ENCODE peak calls at places on chromosome 15, in ten cellular contexts. One of them, this sample, is unnamed.

GRCh38 chr15:92092391-92092790 is 238.9 kb downstream of the SLCO3A1 start:
- DNase-seq in stomach: no peak
- DNase-seq in RWPE1: no peak
- DNase-seq in upper lobe of left lung: no peak
- DNase-seq in GM20000: no peak
- DNase-seq in uterus: no peak
- DNase-seq in astrocyte of the spinal cord: no peak
- DNase-seq in psoas muscle: no peak
- DNase-seq in HL-60: no peak
- DNase-seq in cardiac muscle cell: no peak
- DNase-seq in this sample: no peak

GRCh38 chr15:36658321-36658720 is 78.9 kb downstream of the CDIN1 start:
- DNase-seq in astrocyte of the spinal cord: no peak
- DNase-seq in HL-60: no peak
- DNase-seq in psoas muscle: no peak
- DNase-seq in RWPE1: peak; percentile 49
- DNase-seq in GM20000: no peak
- DNase-seq in upper lobe of left lung: no peak
- DNase-seq in uterus: no peak
- DNase-seq in cardiac muscle cell: no peak
- DNase-seq in stomach: no peak
- DNase-seq in this sample: no peak

GRCh38 chr15:42282344-42282743 is 9.1 kb upstream of the TMEM87A start:
- DNase-seq in upper lobe of left lung: no peak
- DNase-seq in stomach: no peak
- DNase-seq in astrocyte of the spinal cord: no peak
- DNase-seq in GM20000: no peak
- DNase-seq in psoas muscle: no peak
- DNase-seq in RWPE1: no peak
- DNase-seq in cardiac muscle cell: peak; percentile 12
- DNase-seq in uterus: no peak
- DNase-seq in HL-60: no peak
- DNase-seq in this sample: no peak

GRCh38 chr15:25763206-25763880 is 99.8 kb downstream of the ATP10A start:
- DNase-seq in astrocyte of the spinal cord: no peak
- DNase-seq in upper lobe of left lung: no peak
- DNase-seq in GM20000: no peak
- DNase-seq in stomach: peak; percentile 14
- DNase-seq in HL-60: no peak
- DNase-seq in psoas muscle: no peak
- DNase-seq in uterus: no peak
- DNase-seq in cardiac muscle cell: no peak
- DNase-seq in RWPE1: no peak
- DNase-seq in this sample: no peak

GRCh38 chr15:84810073-84810840 is 6.9 kb upstream of the ALPK3 start:
- DNase-seq in HL-60: no peak
- DNase-seq in upper lobe of left lung: no peak
- DNase-seq in astrocyte of the spinal cord: no peak
- DNase-seq in stomach: no peak
- DNase-seq in psoas muscle: peak; percentile 47
- DNase-seq in uterus: no peak
- DNase-seq in cardiac muscle cell: no peak
- DNase-seq in GM20000: no peak
- DNase-seq in RWPE1: no peak
- DNase-seq in this sample: no peak

GRCh38 chr15:81296673-81297072 is 27.3 kb downstream of the STARD5 start:
- DNase-seq in stomach: peak; percentile 61
- DNase-seq in uterus: no peak
- DNase-seq in upper lobe of left lung: peak; percentile 86
- DNase-seq in GM20000: peak; percentile 55
- DNase-seq in HL-60: peak; percentile 92
- DNase-seq in psoas muscle: no peak
- DNase-seq in RWPE1: no peak
- DNase-seq in astrocyte of the spinal cord: no peak
- DNase-seq in cardiac muscle cell: no peak
- DNase-seq in this sample: peak; percentile 16

GRCh38 chr15:35358824-35359223 is 187.1 kb downstream of the DPH6 start:
- DNase-seq in stomach: no peak
- DNase-seq in psoas muscle: no peak
- DNase-seq in RWPE1: no peak
- DNase-seq in cardiac muscle cell: no peak
- DNase-seq in GM20000: no peak
- DNase-seq in uterus: no peak
- DNase-seq in astrocyte of the spinal cord: no peak
- DNase-seq in upper lobe of left lung: no peak
- DNase-seq in HL-60: no peak
- DNase-seq in this sample: no peak

GRCh38 chr15:88745696-88746095 is 57.5 kb upstream of the ACAN start:
- DNase-seq in HL-60: no peak
- DNase-seq in uterus: no peak
- DNase-seq in cardiac muscle cell: no peak
- DNase-seq in psoas muscle: no peak
- DNase-seq in RWPE1: peak; percentile 54
- DNase-seq in astrocyte of the spinal cord: peak; percentile 12
- DNase-seq in GM20000: no peak
- DNase-seq in stomach: no peak
- DNase-seq in upper lobe of left lung: no peak
- DNase-seq in this sample: no peak

GRCh38 chr15:72155021-72155621 is 36.9 kb downstream of the SENP8 start:
- DNase-seq in astrocyte of the spinal cord: peak; percentile 13
- DNase-seq in uterus: peak; percentile 69
- DNase-seq in GM20000: no peak
- DNase-seq in RWPE1: peak; percentile 81
- DNase-seq in upper lobe of left lung: peak; percentile 93
- DNase-seq in stomach: peak; percentile 97
- DNase-seq in HL-60: peak; percentile 16
- DNase-seq in cardiac muscle cell: peak; percentile 77
- DNase-seq in psoas muscle: peak; percentile 57
- DNase-seq in this sample: no peak

GRCh38 chr15:43751885-43752284 is 5.6 kb downstream of the PDIA3 start:
- DNase-seq in psoas muscle: no peak
- DNase-seq in cardiac muscle cell: no peak
- DNase-seq in RWPE1: no peak
- DNase-seq in uterus: no peak
- DNase-seq in stomach: no peak
- DNase-seq in upper lobe of left lung: no peak
- DNase-seq in HL-60: no peak
- DNase-seq in astrocyte of the spinal cord: no peak
- DNase-seq in GM20000: no peak
- DNase-seq in this sample: no peak

GRCh38 chr15:65067645-65068416 is at the start of gene RASL12:
- DNase-seq in GM20000: no peak
- DNase-seq in psoas muscle: no peak
- DNase-seq in astrocyte of the spinal cord: no peak
- DNase-seq in stomach: no peak
- DNase-seq in cardiac muscle cell: peak; percentile 47
- DNase-seq in HL-60: no peak
- DNase-seq in uterus: peak; percentile 63
- DNase-seq in RWPE1: no peak
- DNase-seq in upper lobe of left lung: no peak
- DNase-seq in this sample: no peak

GRCh38 chr15:65066635-65067333 is 1.0 kb downstream of the RASL12 start:
- DNase-seq in astrocyte of the spinal cord: no peak
- DNase-seq in uterus: peak; percentile 91
- DNase-seq in GM20000: no peak
- DNase-seq in RWPE1: no peak
- DNase-seq in psoas muscle: no peak
- DNase-seq in HL-60: no peak
- DNase-seq in cardiac muscle cell: no peak
- DNase-seq in stomach: no peak
- DNase-seq in upper lobe of left lung: no peak
- DNase-seq in this sample: no peak

GRCh38 chr15:65067334-65067644 is 502 bp downstream of the RASL12 start:
- DNase-seq in uterus: no peak
- DNase-seq in psoas muscle: no peak
- DNase-seq in cardiac muscle cell: no peak
- DNase-seq in stomach: no peak
- DNase-seq in astrocyte of the spinal cord: no peak
- DNase-seq in RWPE1: no peak
- DNase-seq in upper lobe of left lung: no peak
- DNase-seq in HL-60: no peak
- DNase-seq in GM20000: no peak
- DNase-seq in this sample: no peak

GRCh38 chr15:65068436-65068835 is 645 bp upstream of the RASL12 start:
- DNase-seq in astrocyte of the spinal cord: no peak
- DNase-seq in GM20000: no peak
- DNase-seq in cardiac muscle cell: no peak
- DNase-seq in stomach: no peak
- DNase-seq in uterus: no peak
- DNase-seq in psoas muscle: no peak
- DNase-seq in upper lobe of left lung: no peak
- DNase-seq in RWPE1: no peak
- DNase-seq in HL-60: no peak
- DNase-seq in this sample: no peak

DNA sequence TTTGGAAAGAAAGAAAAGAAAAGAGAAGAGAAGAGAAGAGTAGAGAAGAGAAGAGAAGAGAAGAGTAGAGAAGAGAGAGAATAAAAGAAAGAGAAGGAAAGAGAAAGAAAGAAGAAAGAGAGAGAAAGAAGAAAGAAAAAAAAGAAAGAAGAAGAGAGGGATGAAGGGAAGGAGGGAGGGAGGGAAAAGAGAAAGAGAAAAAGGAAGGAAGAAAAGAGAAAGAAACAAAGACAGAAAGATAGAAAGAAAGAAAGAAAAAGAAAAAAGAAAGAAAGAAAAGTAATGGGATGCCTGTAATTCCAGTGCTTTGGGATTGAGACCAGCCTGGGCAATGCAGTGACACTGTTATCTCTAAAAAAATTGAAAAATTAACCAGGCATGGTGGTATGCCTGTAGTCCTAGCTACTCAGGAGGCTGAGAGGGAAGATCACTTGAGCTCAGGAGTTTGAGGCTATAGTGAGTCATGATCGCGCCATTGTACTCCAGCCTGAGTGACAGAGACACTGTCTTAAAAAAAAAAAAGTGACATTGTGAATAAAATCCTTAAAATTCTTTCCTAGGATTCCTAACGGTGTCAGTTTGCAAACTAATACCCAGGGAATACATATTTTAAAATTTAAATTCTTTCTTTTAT is 1.7 kb downstream of the RASL12 start:
- DNase-seq in cardiac muscle cell: no peak
- DNase-seq in psoas muscle: no peak
- DNase-seq in upper lobe of left lung: no peak
- DNase-seq in stomach: no peak
- DNase-seq in uterus: no peak
- DNase-seq in astrocyte of the spinal cord: no peak
- DNase-seq in GM20000: no peak
- DNase-seq in RWPE1: no peak
- DNase-seq in HL-60: no peak
- DNase-seq in this sample: no peak
- TF ChIP-seq CTCF in cardiac muscle cell: no peak
- TF ChIP-seq CTCF in psoas muscle: no peak
- TF ChIP-seq CTCF in upper lobe of left lung: no peak
- TF ChIP-seq CTCF in stomach: no peak
- TF ChIP-seq CTCF in uterus: no peak
- TF ChIP-seq CTCF in astrocyte of the spinal cord: no peak
- TF ChIP-seq CTCF in GM20000: no peak
- TF ChIP-seq CTCF in RWPE1: no peak
- TF ChIP-seq CTCF in HL-60: no peak
- TF ChIP-seq CTCF in this sample: no peak

DNA sequence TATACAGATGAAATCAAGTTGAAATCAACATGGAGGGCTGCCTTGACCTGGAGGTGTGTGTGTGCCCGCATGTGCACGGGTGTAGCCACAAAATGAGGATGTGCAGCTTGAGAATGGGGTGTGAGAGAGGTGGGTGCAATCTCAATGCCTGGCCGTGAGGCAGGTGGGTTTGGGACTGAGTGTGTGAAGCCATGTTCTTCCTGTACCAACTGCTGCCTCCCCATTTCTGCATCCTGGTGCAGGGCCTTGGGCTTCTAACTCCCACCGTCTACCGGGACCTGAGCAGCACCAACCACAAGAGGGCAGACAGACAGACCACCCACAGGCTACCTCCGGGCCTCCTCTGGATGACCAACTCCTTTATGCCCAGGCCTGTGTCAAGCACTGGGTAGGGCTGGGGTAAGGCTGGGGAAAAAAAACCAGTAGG is 161.9 kb upstream of the TLE3 start:
- DNase-seq in psoas muscle: no peak
- DNase-seq in stomach: no peak
- DNase-seq in RWPE1: no peak
- DNase-seq in astrocyte of the spinal cord: no peak
- DNase-seq in HL-60: peak; percentile 12
- DNase-seq in uterus: no peak
- DNase-seq in upper lobe of left lung: no peak
- DNase-seq in cardiac muscle cell: no peak
- DNase-seq in GM20000: no peak
- DNase-seq in this sample: peak; percentile 30
- TF ChIP-seq CTCF in psoas muscle: no peak
- TF ChIP-seq CTCF in stomach: no peak
- TF ChIP-seq CTCF in RWPE1: no peak
- TF ChIP-seq CTCF in astrocyte of the spinal cord: no peak
- TF ChIP-seq CTCF in HL-60: no peak
- TF ChIP-seq CTCF in uterus: peak; percentile 12
- TF ChIP-seq CTCF in upper lobe of left lung: no peak
- TF ChIP-seq CTCF in cardiac muscle cell: no peak
- TF ChIP-seq CTCF in GM20000: no peak
- TF ChIP-seq CTCF in this sample: no peak

GRCh38 chr15:67105065-67105951 is 39.9 kb downstream of the SMAD3 start:
- DNase-seq in RWPE1: peak; percentile 96
- DNase-seq in cardiac muscle cell: no peak
- DNase-seq in psoas muscle: peak; percentile 69
- DNase-seq in uterus: peak; percentile 69
- DNase-seq in GM20000: no peak
- DNase-seq in HL-60: no peak
- DNase-seq in stomach: peak; percentile 57
- DNase-seq in upper lobe of left lung: no peak
- DNase-seq in astrocyte of the spinal cord: peak; percentile 98
- DNase-seq in this sample: no peak
- TF ChIP-seq CTCF in RWPE1: no peak
- TF ChIP-seq CTCF in cardiac muscle cell: peak; percentile 18
- TF ChIP-seq CTCF in psoas muscle: no peak
- TF ChIP-seq CTCF in uterus: peak; percentile 20
- TF ChIP-seq CTCF in GM20000: no peak
- TF ChIP-seq CTCF in HL-60: no peak
- TF ChIP-seq CTCF in stomach: no peak
- TF ChIP-seq CTCF in upper lobe of left lung: no peak
- TF ChIP-seq CTCF in astrocyte of the spinal cord: no peak
- TF ChIP-seq CTCF in this sample: no peak

DNA sequence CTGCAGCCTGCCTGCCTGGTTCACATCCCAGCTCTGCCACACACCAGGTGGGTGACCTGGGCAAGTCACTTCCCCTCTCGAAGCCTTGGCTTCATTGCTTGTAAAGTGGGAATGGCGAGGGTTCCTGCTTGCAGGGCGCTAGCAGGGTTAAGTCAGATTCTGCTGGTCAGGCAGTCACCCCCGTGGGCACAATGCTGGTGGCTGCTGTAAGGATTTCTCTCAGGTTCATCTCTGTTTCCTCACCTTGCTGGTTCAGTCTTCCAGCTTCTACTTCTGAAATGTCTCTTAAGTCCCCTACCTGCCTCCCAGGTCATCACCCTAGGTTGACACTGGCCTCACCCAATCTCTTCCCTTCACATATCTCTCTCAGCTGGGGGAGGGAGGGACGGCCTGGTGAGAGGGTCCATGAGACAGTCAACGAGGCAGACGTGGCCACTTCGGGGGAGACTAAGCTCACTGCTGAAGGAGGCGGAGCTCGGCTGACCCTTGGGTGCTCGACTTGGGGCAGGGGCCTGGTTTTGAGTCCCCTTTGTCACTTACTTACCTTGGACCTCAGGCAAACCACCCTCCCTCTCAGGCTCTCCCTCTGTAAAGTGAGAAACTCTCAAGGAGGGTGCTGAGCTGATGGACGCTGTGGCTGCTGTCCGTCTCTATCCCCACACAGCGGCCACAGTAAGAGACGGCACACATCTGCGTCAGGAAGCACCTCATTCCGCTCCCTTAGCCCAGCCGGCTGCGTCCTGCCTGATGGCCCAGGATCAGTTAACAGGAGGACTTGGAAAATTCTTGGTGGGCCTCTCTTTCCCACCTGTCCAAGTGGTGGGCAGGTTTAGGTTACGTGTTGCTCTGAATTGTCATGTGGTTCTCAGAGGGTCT is 11.4 kb downstream of the CTSH start:
- DNase-seq in RWPE1: no peak
- DNase-seq in uterus: no peak
- DNase-seq in stomach: no peak
- DNase-seq in psoas muscle: no peak
- DNase-seq in astrocyte of the spinal cord: no peak
- DNase-seq in cardiac muscle cell: no peak
- DNase-seq in upper lobe of left lung: no peak
- DNase-seq in HL-60: no peak
- DNase-seq in GM20000: no peak
- DNase-seq in this sample: no peak
- TF ChIP-seq CTCF in RWPE1: no peak
- TF ChIP-seq CTCF in uterus: no peak
- TF ChIP-seq CTCF in stomach: no peak
- TF ChIP-seq CTCF in psoas muscle: no peak
- TF ChIP-seq CTCF in astrocyte of the spinal cord: no peak
- TF ChIP-seq CTCF in cardiac muscle cell: no peak
- TF ChIP-seq CTCF in upper lobe of left lung: no peak
- TF ChIP-seq CTCF in HL-60: no peak
- TF ChIP-seq CTCF in GM20000: no peak
- TF ChIP-seq CTCF in this sample: no peak

This sample was measured in endothelial cell.